ENCODE peak calls at places on chromosomes 11 and 22, in four cellular contexts. S, F, J and I are unnamed samples.

GRCh38 chr11:35820614-35821013 is 123.2 kb upstream of the LDLRAD3 start:
- DNase-seq in S (no peak), F (no peak), J (no peak), I (no peak)

GRCh38 chr22:50469377-50470305 is 5.2 kb downstream of the SBF1 start:
- DNase-seq in F (peak; percentile 75), J (no peak), S (no peak), I (peak; percentile 85)

GRCh38 chr11:70618471-70619101 is 220.3 kb downstream of the CTTN start:
- DNase-seq in J (no peak), F (no peak), S (no peak), I (peak; percentile 58)

GRCh38 chr11:117026593-117027330 is 71.5 kb downstream of the SIK3 start:
- DNase-seq in F (no peak), S (no peak), J (no peak), I (no peak)

GRCh38 chr11:61976813-61977475 is 9.5 kb upstream of the FTH1 start:
- DNase-seq in F (no peak), S (no peak), J (peak; percentile 45), I (peak; percentile 23)

GRCh38 chr11:72245232-72245816 is 1.3 kb upstream of the PHOX2A start:
- DNase-seq in J (no peak), F (no peak), S (no peak), I (no peak)

GRCh38 chr22:27804683-27805297 is 3.2 kb upstream of the MN1 start:
- DNase-seq in F (peak; percentile 60), J (peak; percentile 69), S (peak; percentile 80), I (no peak)

GRCh38 chr11:121451982-121452608 is at the start of gene SORL1:
- DNase-seq in S (peak; percentile 66), J (peak; percentile 86), F (peak; percentile 63), I (peak; percentile 78)

GRCh38 chr22:31789803-31790202 is 36.0 kb downstream of the DEPDC5 start:
- DNase-seq in S (peak; percentile 10), F (no peak), J (no peak), I (no peak)

GRCh38 chr11:22512457-22512856 is 113.2 kb downstream of the FANCF start:
- DNase-seq in F (no peak), S (no peak), J (no peak), I (no peak)

DNA sequence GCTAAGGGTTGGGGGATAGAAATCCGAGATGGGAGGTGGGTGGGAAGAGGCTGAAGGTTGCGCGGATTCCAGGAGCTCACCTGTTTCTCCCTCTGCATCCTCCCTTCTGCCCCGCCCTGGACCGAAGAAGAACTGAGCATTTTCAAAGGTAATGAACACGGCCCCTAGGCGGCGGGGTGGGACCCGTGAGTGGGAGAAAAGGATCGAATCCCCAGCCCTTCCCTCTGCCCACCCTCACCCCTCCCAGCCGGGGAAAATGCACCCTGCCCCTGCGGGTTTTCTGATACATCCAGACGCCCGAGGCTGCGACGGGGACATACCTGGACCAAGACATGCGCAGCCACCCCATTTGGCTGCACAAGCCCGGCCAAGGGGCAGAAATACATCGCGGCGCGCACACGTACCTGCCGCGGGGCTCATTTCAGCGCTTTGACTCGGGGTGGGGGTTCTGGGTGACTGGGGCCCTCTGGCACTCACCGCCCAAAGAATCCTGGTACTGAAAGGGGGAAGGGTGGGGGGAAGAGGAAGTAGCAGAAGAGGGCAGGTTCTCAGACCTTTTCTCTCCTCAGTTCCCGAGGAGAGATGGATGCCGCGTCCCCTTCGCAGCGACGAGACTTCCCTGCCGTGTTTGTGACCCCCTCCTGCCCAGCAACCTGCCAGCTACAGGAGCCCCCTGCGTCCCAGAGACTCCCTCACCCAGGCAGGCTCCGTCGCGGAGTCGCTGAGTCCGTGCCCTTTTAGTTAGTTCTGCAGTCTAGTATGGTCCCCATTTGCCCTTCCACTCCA is 6.0 kb downstream of the VSIG2 start:
- DNase-seq in F (no peak), J (no peak), S (no peak), I (no peak)
- TF ChIP-seq CTCF in F (peak; percentile 10), J (peak; percentile 10), S (no peak), I (no peak)

GRCh38 chr22:48424661-48425060 is 1403.0 kb downstream of the BRD1 start:
- DNase-seq in J (no peak), F (no peak), S (no peak), I (no peak)
- H3K27ac ChIP-seq in J (no peak overlapping the region), F (no peak overlapping the region), S (no peak overlapping the region), I (no peak overlapping the region)

DNA sequence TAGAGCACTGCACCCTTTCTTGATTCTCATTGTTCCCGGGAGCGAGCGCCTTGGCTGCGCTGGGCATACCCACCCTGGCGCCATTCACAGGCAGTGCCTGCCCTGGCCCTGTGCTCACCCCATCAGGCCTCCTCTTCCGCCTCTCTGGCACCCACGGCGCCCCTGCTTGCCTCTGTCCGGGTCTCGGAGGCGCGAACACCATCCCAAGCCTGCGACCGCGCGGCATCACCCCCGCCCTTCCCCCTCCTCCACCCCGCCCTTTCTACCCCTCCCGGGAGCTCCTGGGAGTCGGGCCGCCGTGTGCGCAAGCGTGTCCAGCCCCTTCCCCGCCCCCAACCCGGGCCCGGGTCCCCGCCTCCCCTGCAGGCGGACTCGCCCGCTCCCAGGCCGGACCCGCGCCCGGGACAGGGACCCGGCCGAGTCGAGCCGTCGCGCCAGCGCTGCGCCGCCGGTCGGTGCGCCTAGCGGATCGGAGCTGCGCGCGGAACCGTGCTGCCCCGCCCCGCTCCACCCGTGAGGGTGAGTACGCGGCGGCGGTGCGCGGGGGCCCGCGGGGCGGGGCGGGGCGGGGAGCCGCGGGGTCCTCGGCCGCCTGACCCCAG is at the start of gene ST3GAL4:
- DNase-seq in S (peak; percentile 87), F (peak; percentile 81), J (peak; percentile 89), I (peak; percentile 91)
- H3K4me1 ChIP-seq in S (peaks cover 77% of the 10 kb centered on the region), F (peaks cover 4% of the 10 kb centered on the region), J (no peaks in the 10 kb centered on the region), I (peaks cover 3% of the 10 kb centered on the region)

DNA sequence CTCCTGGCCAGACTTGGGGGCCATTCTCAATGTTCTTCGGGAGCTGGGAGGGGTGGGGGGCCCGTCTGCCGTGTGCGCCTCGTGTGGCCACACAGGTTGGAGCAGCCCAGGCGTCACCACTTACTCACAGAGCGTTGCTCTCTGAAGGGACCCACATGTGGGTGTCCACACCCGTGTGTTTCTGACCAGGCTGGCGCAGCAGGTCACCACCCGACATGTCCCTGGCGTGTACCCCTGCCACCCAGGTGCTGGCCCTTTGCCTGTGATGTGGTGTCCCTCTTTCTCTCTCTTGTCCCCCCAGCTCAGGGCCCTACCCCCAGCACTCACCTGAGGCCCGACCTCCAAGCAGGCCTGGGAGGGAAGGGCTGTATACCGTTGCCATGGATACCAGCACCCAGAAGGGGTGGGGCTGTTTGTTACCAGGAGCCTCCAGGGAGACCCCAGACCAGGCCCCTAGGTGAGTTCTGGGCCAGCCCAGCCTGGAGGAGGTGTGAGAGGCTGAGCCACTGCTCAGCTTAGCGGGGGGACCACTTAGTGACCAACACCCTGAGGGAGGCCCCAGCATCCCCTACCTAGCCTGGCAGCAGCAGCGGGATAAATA is 1.4 kb downstream of the LMNTD2 start:
- DNase-seq in J (no peak), F (no peak), S (no peak), I (no peak)
- TF ChIP-seq CTCF in J (no peak), F (no peak), S (no peak), I (no peak)

GRCh38 chr11:13440100-13440855 is 22.7 kb downstream of the BTBD10 start:
- DNase-seq in J (no peak), F (no peak), S (peak; percentile 17), I (no peak)
- H3K27ac ChIP-seq in J (no peak overlapping the region), F (no peak overlapping the region), S (no peak overlapping the region), I (peak overlapping the region; percentile 24)

DNA sequence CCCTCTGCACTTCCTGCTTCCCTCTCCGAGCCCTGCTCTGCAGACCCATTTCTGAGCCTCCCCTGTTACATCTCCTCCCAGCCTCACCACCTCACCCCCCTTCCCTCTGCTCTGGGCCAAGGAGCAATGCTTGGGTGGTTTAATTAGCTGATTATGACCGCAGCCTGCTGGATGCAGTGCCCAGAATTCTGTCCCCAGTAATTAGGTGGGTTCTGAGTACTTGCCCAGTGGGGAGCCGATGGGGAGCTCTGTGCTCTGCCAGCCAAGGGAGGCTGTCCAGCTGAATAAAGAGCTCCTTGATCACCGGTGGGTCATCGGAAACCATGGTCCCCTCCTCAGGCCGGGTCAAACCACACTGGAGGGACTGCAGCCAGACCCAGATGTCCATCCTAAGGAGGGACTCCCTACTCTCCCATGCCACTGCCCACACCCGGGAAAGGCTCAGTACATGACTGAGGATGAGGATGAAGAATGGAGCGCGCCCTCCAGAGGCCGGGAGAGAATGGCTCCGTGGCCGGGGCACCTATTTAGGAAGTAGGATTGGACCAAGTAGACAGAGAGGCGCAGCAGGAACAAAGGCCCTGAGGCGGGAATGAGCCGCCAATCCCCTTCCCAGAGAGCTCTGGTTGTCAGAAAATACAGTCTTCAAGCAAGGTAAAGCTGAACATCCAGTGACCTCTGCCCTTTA is 9.1 kb downstream of the ARRB1 start:
- DNase-seq in S (no peak), F (no peak), J (no peak), I (no peak)
- H3K4me1 ChIP-seq in S (peaks cover 80% of the 10 kb centered on the region), F (peaks cover 61% of the 10 kb centered on the region), J (no peaks in the 10 kb centered on the region), I (peaks cover 94% of the 10 kb centered on the region)